ENCODE peak calls at places on chromosomes 3 and 15, in seven cellular contexts. J is HCEC 1CT, K is EH, I is NCI-H2171 treated with DMSO at 0.1 percent for 48 hours, Q is HAP-1, V is MV-4-11, Z is left cardiac atrium. F is an unnamed sample.

GRCh38 chr15:90451215-90451850 is 63.3 kb downstream of the IQGAP1 start:
- DNase-seq in J (peak), K (peak), I (peak), Q (no peak), V (no peak), Z (no peak), F (peak)

GRCh38 chr3:133742351-133743091 is 3.7 kb upstream of the TF start:
- DNase-seq in J (peak), K (peak), I (no peak), Q (no peak), V (no peak), Z (no peak), F (no peak)

GRCh38 chr15:33197636-33198035 is 3.1 kb upstream of the FMN1 start:
- DNase-seq in J (no peak), K (no peak), I (no peak), Q (no peak), V (no peak), Z (no peak), F (no peak)

GRCh38 chr3:183114779-183115178 is 15.5 kb upstream of the MCCC1 start:
- DNase-seq in J (no peak), K (no peak), I (peak), Q (no peak), V (no peak), Z (no peak), F (no peak)

GRCh38 chr3:72288955-72289707 is 504.2 kb upstream of the PROK2 start:
- DNase-seq in J (peak), K (peak), I (no peak), Q (no peak), V (peak), Z (peak), F (peak)

GRCh38 chr3:106628407-106628806 is 748.8 kb upstream of the CCDC54 start:
- DNase-seq in J (peak), K (peak), I (no peak), Q (no peak), V (peak), Z (no peak), F (peak)

GRCh38 chr3:4532535-4533112 is 39.5 kb downstream of the ITPR1 start:
- DNase-seq in J (no peak), K (no peak), I (peak), Q (no peak), V (no peak), Z (no peak), F (no peak)

GRCh38 chr15:57667171-57667924 is 39.2 kb upstream of the POLR2M start:
- DNase-seq in J (peak), K (peak), I (peak), Q (peak), V (no peak), Z (no peak), F (peak)

F was measured in ELR.